ENCODE peak calls at places on chromosomes 13 and 19, in five cellular contexts. M is stimulated activated CD8-positive, alpha-beta memory T cell treated with anti-CD3 and anti-CD28 coated beads, Interleukin-4, amount 100 ng/mL, for 24 hours; Z is fibroblast of the conjunctiva; L is heart right ventricle; S is MCF 10A. C is an unnamed sample.

GRCh38 chr13:106156468-106156867 is 379.0 kb downstream of the EFNB2 start:
- DNase-seq in Z (peak; percentile 90), M (no peak), S (peak; percentile 97), L (no peak), C (no peak)

GRCh38 chr19:6249296-6249695 is 30.5 kb downstream of the MLLT1 start:
- DNase-seq in Z (no peak), L (no peak), S (no peak), M (no peak), C (no peak)

GRCh38 chr19:34220472-34221063 is 33.8 kb upstream of the GARRE1 start:
- DNase-seq in Z (peak; percentile 54), M (peak; percentile 35), L (no peak), S (peak; percentile 77), C (peak; percentile 66)

GRCh38 chr19:46760363-46760762 is 14.1 kb upstream of the STRN4 start:
- DNase-seq in L (no peak), M (no peak), S (no peak), Z (no peak), C (no peak)

GRCh38 chr19:27762933-27763332 is 1450.0 kb downstream of the UQCRFS1 start:
- DNase-seq in S (no peak), Z (no peak), M (no peak), L (no peak), C (no peak)

GRCh38 chr19:12052571-12053169 is at the start of gene ZNF878:
- DNase-seq in M (peak; percentile 47), Z (peak; percentile 49), S (no peak), L (peak; percentile 89), C (peak; percentile 93)

GRCh38 chr13:105655046-105655445 is 880.4 kb downstream of the EFNB2 start:
- DNase-seq in L (no peak), Z (peak; percentile 47), S (peak; percentile 73), M (no peak), C (no peak)

GRCh38 chr13:34591801-34592454 is 350.1 kb upstream of the NBEA start:
- DNase-seq in S (no peak), M (no peak), Z (no peak), L (no peak), C (no peak)

GRCh38 chr13:44969858-44970484 is 19.3 kb downstream of the NUFIP1 start:
- DNase-seq in L (no peak), M (no peak), S (peak; percentile 66), Z (peak; percentile 51), C (peak; percentile 58)

GRCh38 chr13:102399791-102400618 is 1.8 kb downstream of the FGF14 start:
- DNase-seq in M (no peak), Z (no peak), L (peak; percentile 23), S (no peak), C (no peak)

GRCh38 chr13:73054712-73055111 is 4.1 kb upstream of the KLF5 start:
- DNase-seq in M (no peak), S (no peak), L (no peak), Z (no peak), C (no peak)

GRCh38 chr19:34676697-34677385 is at the start of gene SCGB2B2:
- DNase-seq in M (no peak), L (no peak), Z (peak; percentile 36), S (no peak), C (no peak)

GRCh38 chr19:49701271-49701786 is 10.4 kb downstream of the CPT1C start:
- DNase-seq in S (no peak), Z (no peak), L (no peak), M (no peak), C (no peak)

GRCh38 chr13:21619633-21620220 is 15.8 kb upstream of the MICU2 start:
- DNase-seq in Z (no peak), L (no peak), M (no peak), S (no peak), C (no peak)

GRCh38 chr13:110530839-110531499 is 30.6 kb downstream of the RAB20 start:
- DNase-seq in L (no peak), Z (no peak), M (no peak), S (no peak), C (no peak)

GRCh38 chr19:48108997-48109782 is 1.4 kb downstream of the PLA2G4C start:
- DNase-seq in S (no peak), L (no peak), M (no peak), Z (no peak), C (no peak)

GRCh38 chr19:34732548-34733255 is 1.3 kb upstream of the ZNF181 start:
- DNase-seq in Z (no peak), M (no peak), L (peak; percentile 11), S (no peak), C (no peak)

GRCh38 chr19:55258476-55258827 is 365 bp downstream of the PPP6R1 start:
- DNase-seq in S (no peak), M (no peak), L (no peak), Z (no peak), C (no peak)

GRCh38 chr19:7554990-7555864 is 19.7 kb downstream of the PNPLA6 start:
- DNase-seq in Z (no peak), L (no peak), S (no peak), M (no peak), C (no peak)

GRCh38 chr13:71758823-71759222 is 108.2 kb downstream of the DACH1 start:
- DNase-seq in L (no peak), Z (no peak), S (no peak), M (no peak), C (no peak)

GRCh38 chr19:45773384-45773783 is 4.3 kb upstream of the SIX5 start:
- DNase-seq in Z (no peak), S (no peak), M (no peak), L (no peak), C (no peak)

GRCh38 chr13:69579351-69579750 is 528.3 kb upstream of the ATXN8OS start:
- DNase-seq in M (no peak), Z (no peak), S (no peak), L (no peak), C (no peak)

GRCh38 chr13:109723046-109723445 is 63.3 kb downstream of the IRS2 start:
- DNase-seq in L (no peak), S (no peak), Z (no peak), M (no peak), C (no peak)

GRCh38 chr13:40665061-40665753 is 1.2 kb downstream of the FOXO1 start:
- DNase-seq in L (peak; percentile 60), Z (no peak), M (peak; percentile 16), S (peak; percentile 33), C (no peak)

GRCh38 chr13:89925107-89925506 is 1422.4 kb upstream of the MIR17HG start:
- DNase-seq in M (no peak), S (peak; percentile 61), L (no peak), Z (peak; percentile 2), C (peak; percentile 1)

GRCh38 chr13:77779461-77780272 is 82.2 kb downstream of the SLAIN1 start:
- DNase-seq in S (peak; percentile 63), Z (peak; percentile 71), M (no peak), L (no peak), C (peak; percentile 89)

GRCh38 chr19:17488593-17489391 is 18.5 kb downstream of the SLC27A1 start:
- DNase-seq in M (peak; percentile 75), L (peak; percentile 51), Z (no peak), S (peak; percentile 67), C (peak; percentile 87)

GRCh38 chr19:2722541-2723344 is 1.6 kb upstream of the DIRAS1 start:
- DNase-seq in M (no peak), S (peak; percentile 62), Z (peak; percentile 18), L (peak; percentile 74), C (peak; percentile 69)

GRCh38 chr19:41225238-41226052 is 6.4 kb downstream of the AXL start:
- DNase-seq in L (no peak), S (peak; percentile 99), Z (peak; percentile 95), M (peak; percentile 10), C (peak; percentile 71)

GRCh38 chr13:23183292-23183691 is 2.5 kb downstream of the SGCG start:
- DNase-seq in M (no peak), S (no peak), L (peak; percentile 42), Z (no peak), C (no peak)

GRCh38 chr13:34352958-34353357 is 535.0 kb downstream of the RFC3 start:
- DNase-seq in Z (no peak), S (no peak), M (no peak), L (no peak), C (no peak)

GRCh38 chr19:43812689-43813088 is 10.4 kb upstream of the LYPD5 start:
- DNase-seq in Z (no peak), L (no peak), S (no peak), M (no peak), C (peak; percentile 37)

C was measured in KBM-7.